ENCODE peak calls at places on chromosome 1, in four cellular contexts. T, W, D and U are unnamed samples.

GRCh38 chr1:30852026-30852425 is 56.5 kb downstream of the SDC3 start:
- DNase-seq in W (no peak), T (no peak), D (peak), U (no peak)

GRCh38 chr1:65866439-65866838 is 73.7 kb downstream of the PDE4B start:
- DNase-seq in W (no peak), T (no peak), D (no peak), U (no peak)

GRCh38 chr1:32684167-32684811 is 18.3 kb downstream of the SYNC start:
- DNase-seq in T (no peak), D (peak), W (no peak), U (no peak)

GRCh38 chr1:53328490-53329182 is 766 bp upstream of the LRP8 start:
- DNase-seq in W (no peak), T (no peak), D (no peak), U (no peak)

GRCh38 chr1:30798389-30798951 is 40.9 kb upstream of the LAPTM5 start:
- DNase-seq in T (no peak), W (no peak), D (no peak), U (no peak)

GRCh38 chr1:12231276-12231595 is 1.4 kb downstream of the VPS13D start:
- DNase-seq in D (no peak), W (no peak), T (no peak), U (no peak)

GRCh38 chr1:84247425-84248220 is 53.9 kb upstream of the SAMD13 start:
- DNase-seq in T (no peak), W (no peak), D (no peak), U (no peak)

GRCh38 chr1:154941332-154941995 is 4.9 kb upstream of the PMVK start:
- DNase-seq in D (no peak), T (no peak), W (no peak), U (no peak)

GRCh38 chr1:5717031-5717682 is 275.1 kb downstream of the NPHP4 start:
- DNase-seq in W (no peak), D (no peak), T (no peak), U (no peak)

GRCh38 chr1:186154651-186155050 is 220.4 kb downstream of the TPR start:
- DNase-seq in T (no peak), D (no peak), W (no peak), U (no peak)

GRCh38 chr1:58881471-58881994 is 97.7 kb upstream of the JUN start:
- DNase-seq in W (no peak), T (no peak), D (peak), U (no peak)

GRCh38 chr1:244636488-244637259 is 16.3 kb upstream of the DESI2 start:
- DNase-seq in W (no peak), T (no peak), D (no peak), U (no peak)

GRCh38 chr1:208228026-208228425 is 16.2 kb downstream of the PLXNA2 start:
- DNase-seq in T (no peak), W (no peak), D (no peak), U (no peak)

GRCh38 chr1:181518152-181518551 is 34.8 kb downstream of the CACNA1E start:
- DNase-seq in T (no peak), D (no peak), W (no peak), U (no peak)

GRCh38 chr1:4551706-4552105 is 102.7 kb upstream of the AJAP1 start:
- DNase-seq in D (no peak), T (no peak), W (no peak), U (no peak)

GRCh38 chr1:231383159-231383855 is 38.8 kb downstream of the EGLN1 start:
- DNase-seq in T (no peak), W (no peak), D (no peak), U (no peak)

GRCh38 chr1:28064064-28064463 is 24.3 kb downstream of the EYA3 start:
- DNase-seq in D (no peak), W (no peak), T (no peak), U (no peak)